ENCODE peak calls at places on chromosomes 16 and 17, in seven cellular contexts. B, P, M, A, U, S and F are unnamed samples.

GRCh38 chr16:1308036-1308976 is 1.1 kb upstream of the UBE2I start:
- DNase-seq in B (peak; percentile 46), P (no peak), M (no peak), A (no peak), U (no peak), S (no peak), F (peak; percentile 71)

GRCh38 chr16:89970011-89970410 is 21.5 kb downstream of the DEF8 start:
- DNase-seq in B (no peak), P (no peak), M (no peak), A (no peak), U (no peak), S (no peak), F (no peak)

GRCh38 chr17:55513885-55514590 is 2.8 kb upstream of the SMIM36 start:
- DNase-seq in B (peak; percentile 72), P (peak; percentile 56), M (peak; percentile 42), A (peak; percentile 71), U (peak; percentile 30), S (peak; percentile 77), F (peak; percentile 70)

GRCh38 chr17:75118307-75118706 is 8.5 kb downstream of the ARMC7 start:
- DNase-seq in B (no peak), P (no peak), M (no peak), A (no peak), U (no peak), S (no peak), F (no peak)

GRCh38 chr17:51056813-51057510 is 63.7 kb downstream of the SPAG9 start:
- DNase-seq in B (peak; percentile 46), P (peak; percentile 90), M (no peak), A (peak; percentile 28), U (peak; percentile 22), S (peak; percentile 89), F (peak; percentile 62)

GRCh38 chr16:80806957-80807356 is 2.6 kb upstream of the CDYL2 start:
- DNase-seq in B (peak; percentile 33), P (peak; percentile 22), M (no peak), A (no peak), U (no peak), S (peak; percentile 53), F (peak; percentile 70)

GRCh38 chr16:57627184-57627871 is 1.1 kb upstream of the ADGRG1 start:
- DNase-seq in B (no peak), P (peak; percentile 69), M (no peak), A (no peak), U (no peak), S (peak; percentile 75), F (peak; percentile 88)

GRCh38 chr16:49674255-49674980 is 181.5 kb downstream of the ZNF423 start:
- DNase-seq in B (no peak), P (peak; percentile 62), M (no peak), A (no peak), U (no peak), S (no peak), F (peak; percentile 11)

GRCh38 chr17:79592198-79592597 is 18.7 kb downstream of the RBFOX3 start:
- DNase-seq in B (no peak), P (no peak), M (no peak), A (no peak), U (no peak), S (no peak), F (no peak)